ENCODE peak calls at places on chromosomes 7 and 10, in five cellular contexts. One of them, this sample, is unnamed.

GRCh38 chr7:41189866-41190265 is 513.0 kb downstream of the INHBA start:
- DNase-seq in IMR-90: peak; percentile 97
- DNase-seq in lung: no peak
- DNase-seq in DND-41: no peak
- DNase-seq in heart left ventricle: no peak
- DNase-seq in this sample: no peak

GRCh38 chr10:3397231-3397630 is 224.6 kb upstream of the PITRM1 start:
- DNase-seq in IMR-90: peak; percentile 40
- DNase-seq in DND-41: no peak
- DNase-seq in heart left ventricle: no peak
- DNase-seq in lung: no peak
- DNase-seq in this sample: no peak

GRCh38 chr7:70432567-70433001 is 699.4 kb upstream of the GALNT17 start:
- DNase-seq in DND-41: no peak
- DNase-seq in heart left ventricle: no peak
- DNase-seq in lung: no peak
- DNase-seq in IMR-90: no peak
- DNase-seq in this sample: no peak

GRCh38 chr7:129845178-129845971 is 107.4 kb downstream of the UBE2H start:
- DNase-seq in heart left ventricle: no peak
- DNase-seq in DND-41: no peak
- DNase-seq in lung: no peak
- DNase-seq in IMR-90: peak; percentile 82
- DNase-seq in this sample: no peak

GRCh38 chr10:117617664-117618063 is 75.1 kb downstream of the EMX2 start:
- DNase-seq in lung: no peak
- DNase-seq in heart left ventricle: no peak
- DNase-seq in DND-41: no peak
- DNase-seq in IMR-90: no peak
- DNase-seq in this sample: no peak

GRCh38 chr7:133139350-133139749 is 57.5 kb upstream of the CHCHD3 start:
- DNase-seq in lung: no peak
- DNase-seq in DND-41: peak; percentile 26
- DNase-seq in IMR-90: peak; percentile 49
- DNase-seq in heart left ventricle: no peak
- DNase-seq in this sample: no peak

GRCh38 chr10:2188371-2188770 is 451.0 kb upstream of the ADARB2 start:
- DNase-seq in lung: no peak
- DNase-seq in IMR-90: no peak
- DNase-seq in heart left ventricle: no peak
- DNase-seq in DND-41: no peak
- DNase-seq in this sample: no peak

GRCh38 chr10:88213206-88213605 is 349.8 kb downstream of the PTEN start:
- DNase-seq in IMR-90: no peak
- DNase-seq in lung: no peak
- DNase-seq in DND-41: no peak
- DNase-seq in heart left ventricle: no peak
- DNase-seq in this sample: no peak

GRCh38 chr10:97500297-97500575 is 1.5 kb downstream of the UBTD1 start:
- DNase-seq in lung: no peak
- DNase-seq in IMR-90: no peak
- DNase-seq in heart left ventricle: no peak
- DNase-seq in DND-41: no peak
- DNase-seq in this sample: no peak

GRCh38 chr7:101519324-101520017 is 109.6 kb downstream of the MYL10 start:
- DNase-seq in DND-41: no peak
- DNase-seq in lung: no peak
- DNase-seq in heart left ventricle: no peak
- DNase-seq in IMR-90: peak; percentile 99
- DNase-seq in this sample: no peak

GRCh38 chr7:67854236-67854635 is 857.6 kb downstream of the TYW1 start:
- DNase-seq in heart left ventricle: no peak
- DNase-seq in IMR-90: no peak
- DNase-seq in DND-41: no peak
- DNase-seq in lung: no peak
- DNase-seq in this sample: no peak

GRCh38 chr10:99325261-99325660 is 3.9 kb upstream of the CNNM1 start:
- DNase-seq in heart left ventricle: no peak
- DNase-seq in DND-41: no peak
- DNase-seq in IMR-90: no peak
- DNase-seq in lung: no peak
- DNase-seq in this sample: no peak

GRCh38 chr7:51015581-51015980 is 232.9 kb upstream of the GRB10 start:
- DNase-seq in lung: no peak
- DNase-seq in IMR-90: no peak
- DNase-seq in heart left ventricle: peak; percentile 4
- DNase-seq in DND-41: no peak
- DNase-seq in this sample: no peak

GRCh38 chr7:87107949-87108757 is 44.1 kb upstream of the DMTF1 start:
- DNase-seq in lung: no peak
- DNase-seq in IMR-90: no peak
- DNase-seq in heart left ventricle: no peak
- DNase-seq in DND-41: no peak
- DNase-seq in this sample: no peak

GRCh38 chr7:39321909-39322498 is 244.2 kb upstream of the YAE1 start:
- DNase-seq in lung: no peak
- DNase-seq in heart left ventricle: no peak
- DNase-seq in IMR-90: no peak
- DNase-seq in DND-41: no peak
- DNase-seq in this sample: no peak

GRCh38 chr7:54664235-54665228 is 94.5 kb downstream of the SEC61G start:
- DNase-seq in heart left ventricle: peak; percentile 27
- DNase-seq in DND-41: no peak
- DNase-seq in lung: peak; percentile 33
- DNase-seq in IMR-90: peak; percentile 2
- DNase-seq in this sample: peak; percentile 65

GRCh38 chr10:43231523-43232078 is 35.3 kb downstream of the RASGEF1A start:
- DNase-seq in DND-41: peak; percentile 59
- DNase-seq in IMR-90: no peak
- DNase-seq in lung: no peak
- DNase-seq in heart left ventricle: peak; percentile 15
- DNase-seq in this sample: no peak

GRCh38 chr7:92421676-92422435 is 25.4 kb upstream of the GATAD1 start:
- DNase-seq in IMR-90: peak; percentile 15
- DNase-seq in DND-41: no peak
- DNase-seq in heart left ventricle: no peak
- DNase-seq in lung: no peak
- DNase-seq in this sample: peak; percentile 23

GRCh38 chr7:84337386-84337785 is 142.8 kb upstream of the SEMA3A start:
- DNase-seq in DND-41: no peak
- DNase-seq in IMR-90: peak; percentile 77
- DNase-seq in heart left ventricle: no peak
- DNase-seq in lung: no peak
- DNase-seq in this sample: no peak

GRCh38 chr7:741191-741671 is 14.2 kb upstream of the PRKAR1B start:
- DNase-seq in IMR-90: no peak
- DNase-seq in lung: no peak
- DNase-seq in heart left ventricle: peak; percentile 10
- DNase-seq in DND-41: no peak
- DNase-seq in this sample: no peak

GRCh38 chr10:110138197-110138812 is 69.1 kb upstream of the MXI1 start:
- DNase-seq in heart left ventricle: no peak
- DNase-seq in IMR-90: peak; percentile 66
- DNase-seq in DND-41: no peak
- DNase-seq in lung: no peak
- DNase-seq in this sample: no peak

GRCh38 chr7:121960678-121961461 is 87.9 kb downstream of the PTPRZ1 start:
- DNase-seq in DND-41: no peak
- DNase-seq in heart left ventricle: no peak
- DNase-seq in IMR-90: peak; percentile 87
- DNase-seq in lung: no peak
- DNase-seq in this sample: no peak

GRCh38 chr10:65358565-65358964 is 1567.3 kb upstream of the LRRTM3 start:
- DNase-seq in lung: no peak
- DNase-seq in heart left ventricle: no peak
- DNase-seq in DND-41: no peak
- DNase-seq in IMR-90: no peak
- DNase-seq in this sample: no peak

GRCh38 chr7:136405931-136406777 is 429.0 kb upstream of the MTPN start:
- DNase-seq in heart left ventricle: no peak
- DNase-seq in IMR-90: peak; percentile 53
- DNase-seq in lung: no peak
- DNase-seq in DND-41: peak; percentile 38
- DNase-seq in this sample: peak; percentile 25

GRCh38 chr10:112282086-112282485 is 1.1 kb upstream of the TECTB start:
- DNase-seq in heart left ventricle: no peak
- DNase-seq in IMR-90: peak; percentile 76
- DNase-seq in DND-41: no peak
- DNase-seq in lung: no peak
- DNase-seq in this sample: no peak

GRCh38 chr10:68333452-68333851 is 724 bp upstream of the PBLD start:
- DNase-seq in DND-41: no peak
- DNase-seq in lung: no peak
- DNase-seq in IMR-90: no peak
- DNase-seq in heart left ventricle: no peak
- DNase-seq in this sample: no peak

GRCh38 chr10:68331455-68332258 is at the start of gene HNRNPH3:
- DNase-seq in lung: peak; percentile 98
- DNase-seq in IMR-90: peak; percentile 97
- DNase-seq in DND-41: peak; percentile 99
- DNase-seq in heart left ventricle: peak; percentile 99
- DNase-seq in this sample: peak; percentile 99

GRCh38 chr10:68332259-68333057 is at the start of gene PBLD:
- DNase-seq in heart left ventricle: peak; percentile 81
- DNase-seq in lung: peak; percentile 76
- DNase-seq in DND-41: peak; percentile 77
- DNase-seq in IMR-90: peak; percentile 74
- DNase-seq in this sample: peak; percentile 83

GRCh38 chr10:68333905-68334431 is 1.2 kb upstream of the PBLD start:
- DNase-seq in heart left ventricle: no peak
- DNase-seq in DND-41: no peak
- DNase-seq in IMR-90: no peak
- DNase-seq in lung: no peak
- DNase-seq in this sample: no peak

DNA sequence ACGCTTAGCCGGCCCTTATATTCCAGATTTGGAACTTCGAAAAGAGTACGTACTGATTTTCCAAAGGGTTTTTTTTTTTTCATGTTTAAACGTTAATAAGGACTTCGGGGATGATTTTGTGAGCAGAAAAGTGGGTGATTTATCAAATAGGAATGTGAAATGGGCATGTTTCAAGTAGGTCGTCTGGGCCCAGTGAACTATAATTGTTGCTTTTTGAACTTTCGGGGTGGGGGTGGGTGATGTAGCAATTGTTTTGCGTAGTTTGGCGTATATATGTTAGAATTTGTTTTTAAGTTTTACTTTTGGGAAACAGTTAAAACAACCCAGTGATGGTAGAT is 299 bp upstream of the PBLD start:
- DNase-seq in heart left ventricle: no peak
- DNase-seq in lung: no peak
- DNase-seq in IMR-90: peak; percentile 56
- DNase-seq in DND-41: no peak
- DNase-seq in this sample: no peak
- TF ChIP-seq CTCF in heart left ventricle: no peak
- TF ChIP-seq CTCF in lung: no peak
- TF ChIP-seq CTCF in IMR-90: no peak
- TF ChIP-seq CTCF in DND-41: no peak
- TF ChIP-seq CTCF in this sample: no peak

DNA sequence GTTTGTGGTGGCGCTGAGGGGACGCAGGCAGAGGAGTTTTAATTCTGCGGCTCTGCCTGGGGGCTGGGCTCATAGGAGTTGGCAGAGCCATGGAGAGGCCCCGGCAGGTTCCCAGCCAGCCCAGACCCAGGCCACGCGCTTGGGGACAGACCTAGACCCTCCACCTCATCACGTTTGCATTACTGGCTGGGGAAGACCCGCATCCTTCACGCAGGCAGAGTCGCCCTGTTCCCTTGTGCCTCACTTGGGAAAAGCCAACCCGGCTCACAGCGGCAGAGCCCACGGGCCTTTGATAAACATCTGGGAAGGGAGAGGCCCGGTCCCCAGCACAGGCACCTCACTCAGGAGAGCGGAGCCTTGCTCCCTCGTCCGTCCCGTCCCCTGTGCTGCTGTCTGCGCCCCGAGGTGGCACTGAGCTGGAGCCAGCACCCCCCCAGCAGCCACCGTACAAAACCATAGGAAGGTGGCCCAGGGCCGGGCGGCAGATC is 112.9 kb downstream of the CYTH3 start:
- DNase-seq in heart left ventricle: no peak
- DNase-seq in IMR-90: no peak
- DNase-seq in lung: no peak
- DNase-seq in DND-41: no peak
- DNase-seq in this sample: no peak
- H3K36me3 ChIP-seq in heart left ventricle: peaks cover 7% of the 10 kb centered on the region
- H3K36me3 ChIP-seq in IMR-90: peaks cover 57% of the 10 kb centered on the region
- H3K36me3 ChIP-seq in lung: peaks cover 17% of the 10 kb centered on the region
- H3K36me3 ChIP-seq in DND-41: peaks cover 80% of the 10 kb centered on the region
- H3K36me3 ChIP-seq in this sample: no peaks in the 10 kb centered on the region

DNA sequence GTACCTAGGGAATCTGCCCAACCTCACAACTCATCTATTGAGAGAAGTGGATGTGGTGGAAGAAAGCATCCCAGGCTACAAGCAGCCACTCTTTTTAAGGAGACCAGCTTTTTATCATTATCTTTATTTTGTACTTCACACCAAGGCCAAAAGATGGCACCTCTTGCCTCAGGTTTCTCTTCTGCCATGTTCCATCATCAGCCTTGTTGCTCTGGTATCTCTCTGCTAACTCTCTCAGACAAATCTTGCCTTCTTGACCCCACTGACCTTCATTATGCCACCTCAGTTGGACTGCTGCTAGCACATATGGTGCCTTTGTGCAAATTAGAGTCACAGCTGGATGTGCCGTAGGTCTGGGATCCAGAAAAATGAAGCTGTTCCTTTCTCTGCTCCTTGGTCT is 47.2 kb upstream of the DYNC1I1 start:
- DNase-seq in IMR-90: no peak
- DNase-seq in lung: no peak
- DNase-seq in DND-41: no peak
- DNase-seq in heart left ventricle: no peak
- DNase-seq in this sample: no peak
- TF ChIP-seq CTCF in IMR-90: no peak
- TF ChIP-seq CTCF in lung: no peak
- TF ChIP-seq CTCF in DND-41: no peak
- TF ChIP-seq CTCF in heart left ventricle: no peak
- TF ChIP-seq CTCF in this sample: no peak

GRCh38 chr10:32909461-32909860 is 48.6 kb downstream of the ITGB1 start:
- DNase-seq in heart left ventricle: no peak
- DNase-seq in IMR-90: peak; percentile 41
- DNase-seq in lung: no peak
- DNase-seq in DND-41: no peak
- DNase-seq in this sample: no peak

GRCh38 chr10:32906595-32906994 is 51.4 kb downstream of the ITGB1 start:
- DNase-seq in heart left ventricle: no peak
- DNase-seq in lung: no peak
- DNase-seq in DND-41: no peak
- DNase-seq in IMR-90: no peak
- DNase-seq in this sample: no peak

GRCh38 chr10:32905466-32905865 is 52.6 kb downstream of the ITGB1 start:
- DNase-seq in heart left ventricle: no peak
- DNase-seq in IMR-90: no peak
- DNase-seq in lung: no peak
- DNase-seq in DND-41: no peak
- DNase-seq in this sample: no peak

GRCh38 chr10:32911285-32912016 is 46.6 kb downstream of the ITGB1 start:
- DNase-seq in IMR-90: no peak
- DNase-seq in DND-41: no peak
- DNase-seq in heart left ventricle: no peak
- DNase-seq in lung: no peak
- DNase-seq in this sample: no peak
- H3K36me3 ChIP-seq in IMR-90: peaks cover 40% of the 10 kb centered on the region
- H3K36me3 ChIP-seq in DND-41: peaks cover 65% of the 10 kb centered on the region
- H3K36me3 ChIP-seq in heart left ventricle: peaks cover 15% of the 10 kb centered on the region
- H3K36me3 ChIP-seq in lung: peaks cover 29% of the 10 kb centered on the region
- H3K36me3 ChIP-seq in this sample: no peaks in the 10 kb centered on the region

This sample was measured in colonic mucosa.